ENCODE peak calls at places on chromosomes 6 and 20, in eight cellular contexts. D, R, G, P, K, M, Q and J are unnamed samples. For H3K27me3, the result is how much of the 10 kb centered on the place peaks cover.

GRCh38 chr6:45504947-45505346 is 127.2 kb upstream of the SUPT3H start:
- DNase-seq in Q (no peak), P (peak), D (no peak), M (peak), R (peak), K (no peak), G (no peak), J (no peak)

GRCh38 chr20:41453006-41453950 is 86.7 kb upstream of the EMILIN3 start:
- DNase-seq in M (no peak), G (no peak), Q (no peak), K (no peak), R (no peak), D (no peak), P (no peak), J (no peak)

GRCh38 chr6:139323511-139324445 is 32.0 kb upstream of the TXLNB start:
- DNase-seq in R (peak), Q (peak), P (peak), K (peak), G (peak), M (peak), D (peak), J (no peak)

GRCh38 chr20:14214046-14214445 is 123.4 kb downstream of the FLRT3 start:
- DNase-seq in P (no peak), K (no peak), Q (no peak), M (no peak), G (no peak), R (no peak), D (no peak), J (no peak)

GRCh38 chr6:22551280-22551679 is 18.1 kb upstream of the HDGFL1 start:
- DNase-seq in Q (no peak), K (no peak), D (no peak), P (no peak), G (no peak), M (no peak), R (no peak), J (no peak)

GRCh38 chr6:81772741-81773140 is 20.3 kb upstream of the TENT5A start:
- DNase-seq in D (no peak), R (no peak), Q (no peak), K (no peak), M (no peak), G (peak), P (peak), J (no peak)

GRCh38 chr6:156102129-156102528 is 646.5 kb upstream of the NOX3 start:
- DNase-seq in D (no peak), M (no peak), P (peak), Q (no peak), G (no peak), R (no peak), K (no peak), J (no peak)

GRCh38 chr6:41439524-41440418 is 104.4 kb downstream of the NCR2 start:
- DNase-seq in D (no peak), G (no peak), P (no peak), M (no peak), K (no peak), R (no peak), Q (no peak), J (peak)

GRCh38 chr6:56875961-56876360 is 78.9 kb upstream of the BEND6 start:
- DNase-seq in D (no peak), K (no peak), G (no peak), P (peak), M (no peak), R (no peak), Q (no peak), J (no peak)

GRCh38 chr6:22099923-22100322 is 196.9 kb downstream of the PRL start:
- DNase-seq in K (no peak), R (no peak), D (no peak), G (no peak), M (no peak), P (no peak), Q (no peak), J (no peak)

GRCh38 chr20:4813076-4813838 is 91.5 kb downstream of the PRND start:
- DNase-seq in G (no peak), M (no peak), K (no peak), R (no peak), P (no peak), D (no peak), Q (peak), J (no peak)

GRCh38 chr6:160583805-160584204 is 80.3 kb downstream of the LPA start:
- DNase-seq in Q (no peak), R (no peak), K (no peak), M (no peak), G (no peak), P (peak), D (no peak), J (no peak)

GRCh38 chr20:50679753-50680105 is 11.6 kb downstream of the RIPOR3 start:
- DNase-seq in Q (no peak), M (no peak), P (no peak), R (no peak), G (no peak), K (no peak), D (no peak), J (no peak)

GRCh38 chr6:3347237-3347636 is 88.5 kb downstream of the PSMG4 start:
- DNase-seq in D (no peak), K (no peak), M (no peak), G (no peak), P (no peak), R (no peak), Q (no peak), J (no peak)

GRCh38 chr6:3841066-3841454 is 8.1 kb upstream of the FAM50B start:
- DNase-seq in G (peak), P (peak), K (no peak), D (no peak), R (no peak), M (peak), Q (no peak), J (no peak)

GRCh38 chr20:32206383-32207210 is 946 bp downstream of the PLAGL2 start:
- DNase-seq in M (no peak), G (no peak), P (peak), R (no peak), D (no peak), Q (no peak), K (no peak), J (no peak)

GRCh38 chr6:45366534-45366933 is 11.2 kb downstream of the SUPT3H start:
- DNase-seq in G (no peak), Q (no peak), D (no peak), M (no peak), K (no peak), R (no peak), P (no peak), J (no peak)

GRCh38 chr6:95576621-95577316 is 566 bp upstream of the MANEA start:
- DNase-seq in G (no peak), M (peak), D (no peak), R (no peak), K (no peak), Q (no peak), P (peak), J (no peak)

GRCh38 chr6:52922161-52922560 is 12.7 kb upstream of the GSTA3 start:
- DNase-seq in P (no peak), R (no peak), M (no peak), Q (no peak), G (peak), K (no peak), D (no peak), J (no peak)

GRCh38 chr6:5674141-5674540 is 332.6 kb downstream of the NRN1 start:
- DNase-seq in P (no peak), Q (no peak), G (no peak), R (no peak), K (no peak), M (no peak), D (no peak), J (no peak)

GRCh38 chr6:5674723-5675122 is 332.0 kb downstream of the NRN1 start:
- DNase-seq in K (no peak), R (no peak), G (no peak), Q (no peak), P (no peak), D (no peak), M (no peak), J (no peak)

GRCh38 chr6:5677219-5678000 is 329.3 kb downstream of the NRN1 start:
- DNase-seq in D (no peak), R (no peak), K (no peak), P (peak), G (no peak), Q (no peak), M (no peak), J (no peak)

GRCh38 chr6:5679271-5679670 is 327.5 kb downstream of the NRN1 start:
- DNase-seq in Q (no peak), M (no peak), R (no peak), K (no peak), P (no peak), D (no peak), G (no peak), J (no peak)

GRCh38 chr6:5676701-5677100 is 330.0 kb downstream of the NRN1 start:
- DNase-seq in R (no peak), G (no peak), Q (no peak), D (no peak), M (no peak), K (no peak), P (no peak), J (no peak)
- H3K27ac ChIP-seq in R (no peak), G (no peak), Q (no peak), D (no peak), M (no peak), K (no peak), P (no peak), J (no peak)

GRCh38 chr6:100470721-100471120 is 6.0 kb upstream of the SIM1 start:
- DNase-seq in D (no peak), M (no peak), P (peak), R (no peak), Q (no peak), G (peak), K (no peak), J (no peak)
- H3K27me3 ChIP-seq in D (under half), M (under half), P (under half), R (half or more), Q (half or more), G (under half), K (under half), J (under half)

GRCh38 chr20:47350181-47350550 is 6.3 kb downstream of the ZMYND8 start:
- DNase-seq in R (no peak), Q (no peak), K (no peak), P (no peak), G (no peak), M (no peak), D (no peak), J (no peak)

GRCh38 chr20:47352332-47353223 is 3.9 kb downstream of the ZMYND8 start:
- DNase-seq in K (no peak), P (no peak), G (no peak), M (peak), Q (no peak), D (no peak), R (peak), J (no peak)

GRCh38 chr20:47351643-47352331 is 4.7 kb downstream of the ZMYND8 start:
- DNase-seq in G (no peak), M (no peak), R (no peak), Q (no peak), D (no peak), K (no peak), P (no peak), J (no peak)

GRCh38 chr20:47349365-47350180 is 6.9 kb downstream of the ZMYND8 start:
- DNase-seq in M (no peak), Q (no peak), G (no peak), P (peak), K (no peak), D (no peak), R (no peak), J (no peak)

GRCh38 chr20:47350691-47351545 is 5.6 kb downstream of the ZMYND8 start:
- DNase-seq in P (no peak), G (no peak), D (no peak), K (no peak), R (no peak), Q (no peak), M (no peak), J (no peak)
- H3K4me3 ChIP-seq in P (no peak), G (no peak), D (no peak), K (no peak), R (no peak), Q (no peak), M (no peak), J (no peak)

DNA sequence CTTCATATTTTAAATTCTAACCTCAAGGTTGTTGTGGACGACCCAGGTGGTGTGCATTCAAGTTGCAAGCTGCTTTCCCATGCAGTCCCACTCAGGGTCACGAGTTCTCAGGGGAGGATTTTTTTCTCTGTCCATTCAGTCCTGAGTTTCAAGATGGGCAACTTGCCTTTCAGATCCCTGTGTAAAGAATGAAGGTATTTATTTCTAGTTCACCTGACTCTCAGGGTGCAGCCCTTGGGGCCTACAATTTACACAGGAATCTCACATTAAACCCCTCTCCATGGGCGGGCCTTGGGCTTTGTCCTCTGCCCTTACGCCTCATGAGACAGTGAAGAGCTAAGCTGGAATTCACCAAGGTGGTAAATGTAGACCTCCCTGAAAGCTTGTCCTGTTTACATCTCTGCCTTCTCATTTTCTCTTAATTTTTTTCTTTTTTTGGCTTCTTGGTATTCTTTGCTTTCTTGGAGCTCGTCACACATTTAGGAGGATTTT is 65.9 kb downstream of the TPD52L1 start:
- DNase-seq in R (no peak), K (no peak), Q (no peak), M (peak), D (no peak), G (no peak), P (no peak), J (no peak)
- H3K27ac ChIP-seq in R (no peak), K (no peak), Q (no peak), M (peak), D (no peak), G (no peak), P (no peak), J (no peak)

GRCh38 chr20:62995898-62996595 is 10.7 kb downstream of the BHLHE23 start:
- DNase-seq in K (no peak), R (no peak), Q (no peak), D (no peak), M (no peak), G (no peak), P (no peak), J (peak)

GRCh38 chr20:62996596-62996982 is 10.2 kb downstream of the BHLHE23 start:
- DNase-seq in Q (no peak), M (no peak), D (no peak), P (no peak), R (no peak), G (no peak), K (no peak), J (no peak)

GRCh38 chr20:62993856-62994494 is 12.8 kb downstream of the BHLHE23 start:
- DNase-seq in P (no peak), M (no peak), R (no peak), K (no peak), D (no peak), G (no peak), Q (no peak), J (peak)

GRCh38 chr20:62995481-62995880 is 11.3 kb downstream of the BHLHE23 start:
- DNase-seq in K (no peak), P (no peak), M (no peak), Q (no peak), D (no peak), G (no peak), R (no peak), J (no peak)

GRCh38 chr20:62994850-62995249 is 11.9 kb downstream of the BHLHE23 start:
- DNase-seq in G (no peak), K (no peak), D (no peak), R (no peak), P (no peak), Q (no peak), M (no peak), J (peak)
- H3K27me3 ChIP-seq in G (under half), K (under half), D (under half), R (half or more), P (under half), Q (half or more), M (half or more), J (under half)

GRCh38 chr20:35317416-35317815 is 25.2 kb upstream of the FAM83C start:
- DNase-seq in R (no peak), G (no peak), Q (no peak), K (no peak), P (no peak), D (no peak), M (no peak), J (no peak)

GRCh38 chr20:35312348-35312747 is 20.1 kb upstream of the FAM83C start:
- DNase-seq in R (no peak), M (peak), P (peak), G (no peak), Q (no peak), D (no peak), K (no peak), J (no peak)

GRCh38 chr20:35316086-35316485 is 23.9 kb upstream of the FAM83C start:
- DNase-seq in K (no peak), P (no peak), D (no peak), R (no peak), G (no peak), Q (no peak), M (no peak), J (no peak)

GRCh38 chr20:35314460-35315198 is 22.4 kb upstream of the FAM83C start:
- DNase-seq in D (no peak), M (peak), Q (no peak), G (no peak), P (no peak), R (no peak), K (no peak), J (no peak)

GRCh38 chr20:35315199-35316020 is 23.2 kb upstream of the FAM83C start:
- DNase-seq in G (no peak), P (peak), K (no peak), D (no peak), R (no peak), M (peak), Q (no peak), J (no peak)
- H3K4me3 ChIP-seq in G (no peak), P (no peak), K (no peak), D (no peak), R (no peak), M (no peak), Q (no peak), J (no peak)

GRCh38 chr6:142871910-142872331 is 73.1 kb downstream of the HIVEP2 start:
- DNase-seq in D (no peak), M (peak), P (peak), Q (no peak), G (no peak), R (no peak), K (no peak), J (no peak)
- H3K27ac ChIP-seq in D (peak), M (peak), P (peak), Q (peak), G (no peak), R (peak), K (peak), J (no peak)

DNA sequence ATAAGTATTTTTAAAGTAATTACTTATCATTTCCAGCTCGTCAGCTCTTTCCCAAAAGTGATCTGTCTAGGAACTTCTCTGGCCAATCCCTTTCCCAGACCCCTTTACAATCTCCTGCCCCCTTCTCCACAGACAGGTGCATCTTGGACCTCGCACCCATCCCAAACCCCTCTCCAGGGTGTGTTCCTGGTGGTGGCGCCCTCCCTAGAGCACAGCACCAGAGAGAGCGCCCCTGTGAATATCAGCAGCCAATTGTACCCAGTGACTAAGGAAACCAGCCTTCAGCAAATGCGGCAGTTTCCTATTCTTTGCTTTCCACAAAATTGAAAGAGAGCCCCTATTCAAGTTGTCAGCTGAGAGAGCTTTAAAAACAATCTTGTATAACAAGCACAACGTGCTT is 157.7 kb downstream of the RNASET2 start:
- DNase-seq in P (no peak), G (no peak), R (no peak), Q (no peak), K (no peak), D (no peak), M (no peak), J (no peak)
- H3K27me3 ChIP-seq in P (under half), G (under half), R (under half), Q (under half), K (under half), D (under half), M (under half), J (under half)